ENCODE peak calls at places on chromosomes 11 and 22, in seven cellular contexts. One of them, this sample, is unnamed.

GRCh38 chr11:111801135-111801534 is 34.9 kb upstream of the PPP2R1B start:
- DNase-seq in esophagus muscularis mucosa: no peak
- DNase-seq in H1: no peak
- DNase-seq in HCT116: no peak
- DNase-seq in breast epithelium: no peak
- DNase-seq in stomach: no peak
- DNase-seq in Panc1: no peak
- DNase-seq in this sample: no peak

GRCh38 chr11:12762696-12763324 is 88.6 kb downstream of the TEAD1 start:
- DNase-seq in esophagus muscularis mucosa: no peak
- DNase-seq in H1: no peak
- DNase-seq in HCT116: no peak
- DNase-seq in breast epithelium: no peak
- DNase-seq in stomach: no peak
- DNase-seq in Panc1: no peak
- DNase-seq in this sample: no peak

GRCh38 chr11:105933666-105934065 is 88.4 kb downstream of the MSANTD4 start:
- DNase-seq in esophagus muscularis mucosa: no peak
- DNase-seq in H1: no peak
- DNase-seq in HCT116: no peak
- DNase-seq in breast epithelium: no peak
- DNase-seq in stomach: no peak
- DNase-seq in Panc1: no peak
- DNase-seq in this sample: no peak

GRCh38 chr11:107549253-107549953 is 16.1 kb downstream of the ALKBH8 start:
- DNase-seq in esophagus muscularis mucosa: no peak
- DNase-seq in H1: no peak
- DNase-seq in HCT116: no peak
- DNase-seq in breast epithelium: no peak
- DNase-seq in stomach: no peak
- DNase-seq in Panc1: no peak
- DNase-seq in this sample: no peak

GRCh38 chr22:36585841-36586240 is 56.9 kb upstream of the EIF3D start:
- DNase-seq in esophagus muscularis mucosa: no peak
- DNase-seq in H1: no peak
- DNase-seq in HCT116: no peak
- DNase-seq in breast epithelium: no peak
- DNase-seq in stomach: no peak
- DNase-seq in Panc1: no peak
- DNase-seq in this sample: no peak

GRCh38 chr11:122213111-122213510 is 97.1 kb upstream of the BLID start:
- DNase-seq in esophagus muscularis mucosa: no peak
- DNase-seq in H1: no peak
- DNase-seq in HCT116: no peak
- DNase-seq in breast epithelium: no peak
- DNase-seq in stomach: no peak
- DNase-seq in Panc1: no peak
- DNase-seq in this sample: no peak

GRCh38 chr22:42376721-42377177 is 55.5 kb downstream of the NFAM1 start:
- DNase-seq in esophagus muscularis mucosa: no peak
- DNase-seq in H1: no peak
- DNase-seq in HCT116: no peak
- DNase-seq in breast epithelium: no peak
- DNase-seq in stomach: peak; percentile 29
- DNase-seq in Panc1: no peak
- DNase-seq in this sample: no peak

GRCh38 chr11:129289350-129290040 is 86.2 kb upstream of the BARX2 start:
- DNase-seq in esophagus muscularis mucosa: no peak
- DNase-seq in H1: no peak
- DNase-seq in HCT116: no peak
- DNase-seq in breast epithelium: no peak
- DNase-seq in stomach: no peak
- DNase-seq in Panc1: no peak
- DNase-seq in this sample: no peak

GRCh38 chr11:30245621-30246020 is 14.8 kb downstream of the FSHB start:
- DNase-seq in esophagus muscularis mucosa: no peak
- DNase-seq in H1: no peak
- DNase-seq in HCT116: no peak
- DNase-seq in breast epithelium: no peak
- DNase-seq in stomach: no peak
- DNase-seq in Panc1: no peak
- DNase-seq in this sample: no peak

GRCh38 chr11:35190804-35191348 is 51.9 kb downstream of the CD44 start:
- DNase-seq in esophagus muscularis mucosa: no peak
- DNase-seq in H1: no peak
- DNase-seq in HCT116: no peak
- DNase-seq in breast epithelium: no peak
- DNase-seq in stomach: no peak
- DNase-seq in Panc1: no peak
- DNase-seq in this sample: no peak

GRCh38 chr11:130737866-130738431 is 178.3 kb downstream of the SNX19 start:
- DNase-seq in esophagus muscularis mucosa: no peak
- DNase-seq in H1: no peak
- DNase-seq in HCT116: no peak
- DNase-seq in breast epithelium: no peak
- DNase-seq in stomach: peak; percentile 43
- DNase-seq in Panc1: no peak
- DNase-seq in this sample: no peak

GRCh38 chr11:67615455-67616430 is 9.0 kb downstream of the NDUFV1 start:
- DNase-seq in esophagus muscularis mucosa: no peak
- DNase-seq in H1: peak; percentile 93
- DNase-seq in HCT116: peak; percentile 41
- DNase-seq in breast epithelium: no peak
- DNase-seq in stomach: peak; percentile 62
- DNase-seq in Panc1: no peak
- DNase-seq in this sample: peak; percentile 26

GRCh38 chr22:50477923-50478322 is 3.1 kb upstream of the SBF1 start:
- DNase-seq in esophagus muscularis mucosa: no peak
- DNase-seq in H1: no peak
- DNase-seq in HCT116: no peak
- DNase-seq in breast epithelium: no peak
- DNase-seq in stomach: no peak
- DNase-seq in Panc1: no peak
- DNase-seq in this sample: no peak

GRCh38 chr11:60777106-60777505 is 8.0 kb upstream of the MS4A10 start:
- DNase-seq in esophagus muscularis mucosa: no peak
- DNase-seq in H1: no peak
- DNase-seq in HCT116: no peak
- DNase-seq in breast epithelium: no peak
- DNase-seq in stomach: no peak
- DNase-seq in Panc1: no peak
- DNase-seq in this sample: no peak

GRCh38 chr11:60777572-60777971 is 7.6 kb upstream of the MS4A10 start:
- DNase-seq in esophagus muscularis mucosa: no peak
- DNase-seq in H1: no peak
- DNase-seq in HCT116: no peak
- DNase-seq in breast epithelium: no peak
- DNase-seq in stomach: no peak
- DNase-seq in Panc1: no peak
- DNase-seq in this sample: no peak

GRCh38 chr11:60782393-60783140 is 2.6 kb upstream of the MS4A10 start:
- DNase-seq in esophagus muscularis mucosa: no peak
- DNase-seq in H1: no peak
- DNase-seq in HCT116: no peak
- DNase-seq in breast epithelium: no peak
- DNase-seq in stomach: no peak
- DNase-seq in Panc1: no peak
- DNase-seq in this sample: no peak

GRCh38 chr11:60781286-60782044 is 3.7 kb upstream of the MS4A10 start:
- DNase-seq in esophagus muscularis mucosa: no peak
- DNase-seq in H1: no peak
- DNase-seq in HCT116: no peak
- DNase-seq in breast epithelium: no peak
- DNase-seq in stomach: no peak
- DNase-seq in Panc1: no peak
- DNase-seq in this sample: no peak

DNA sequence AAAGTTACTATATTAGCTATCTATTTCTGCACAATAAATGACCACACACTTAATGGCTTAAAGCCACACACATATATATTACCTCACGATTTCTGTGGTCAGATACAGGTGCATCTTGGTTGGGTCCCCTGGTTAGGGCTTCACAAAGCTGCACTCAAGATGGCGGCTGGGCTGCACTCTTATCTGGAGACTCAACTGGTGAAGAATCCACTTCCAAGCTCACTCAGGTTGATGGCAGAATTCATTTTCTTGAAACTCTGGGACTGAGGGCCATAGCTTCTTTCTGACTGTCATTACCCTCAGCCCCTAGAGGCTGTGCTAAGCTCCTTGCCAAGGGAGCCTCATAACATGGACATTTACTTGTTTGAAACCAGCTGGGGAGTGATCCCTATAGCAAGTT is 5.1 kb upstream of the MS4A10 start:
- DNase-seq in esophagus muscularis mucosa: no peak
- DNase-seq in H1: no peak
- DNase-seq in HCT116: no peak
- DNase-seq in breast epithelium: no peak
- DNase-seq in stomach: no peak
- DNase-seq in Panc1: no peak
- DNase-seq in this sample: no peak
- H3K27ac ChIP-seq in esophagus muscularis mucosa: no peak overlapping the region
- H3K27ac ChIP-seq in H1: no peak overlapping the region
- H3K27ac ChIP-seq in HCT116: no peak overlapping the region
- H3K27ac ChIP-seq in breast epithelium: no peak overlapping the region
- H3K27ac ChIP-seq in stomach: no peak overlapping the region
- H3K27ac ChIP-seq in Panc1: no peak overlapping the region
- H3K27ac ChIP-seq in this sample: no peak overlapping the region

GRCh38 chr22:30667486-30668305 is at the start of gene DUSP18:
- DNase-seq in esophagus muscularis mucosa: peak; percentile 98
- DNase-seq in H1: peak; percentile 100
- DNase-seq in HCT116: peak; percentile 81
- DNase-seq in breast epithelium: peak; percentile 95
- DNase-seq in stomach: peak; percentile 97
- DNase-seq in Panc1: no peak
- DNase-seq in this sample: peak; percentile 86
- TF ChIP-seq POLR2AphosphoS5 in esophagus muscularis mucosa: peak; percentile 89
- TF ChIP-seq POLR2AphosphoS5 in H1: peak; percentile 65
- TF ChIP-seq POLR2AphosphoS5 in HCT116: peak; percentile 88
- TF ChIP-seq POLR2AphosphoS5 in breast epithelium: no peak
- TF ChIP-seq POLR2AphosphoS5 in stomach: peak; percentile 59
- TF ChIP-seq POLR2AphosphoS5 in Panc1: peak; percentile 66
- TF ChIP-seq POLR2AphosphoS5 in this sample: peak; percentile 22

GRCh38 chr11:16997624-16998023 is 16.6 kb downstream of the PLEKHA7 start:
- DNase-seq in esophagus muscularis mucosa: no peak
- DNase-seq in H1: no peak
- DNase-seq in HCT116: no peak
- DNase-seq in breast epithelium: no peak
- DNase-seq in stomach: peak; percentile 29
- DNase-seq in Panc1: no peak
- DNase-seq in this sample: no peak

GRCh38 chr11:17003426-17003825 is 10.8 kb downstream of the PLEKHA7 start:
- DNase-seq in esophagus muscularis mucosa: no peak
- DNase-seq in H1: no peak
- DNase-seq in HCT116: no peak
- DNase-seq in breast epithelium: no peak
- DNase-seq in stomach: no peak
- DNase-seq in Panc1: no peak
- DNase-seq in this sample: no peak

GRCh38 chr11:17000987-17001386 is 13.2 kb downstream of the PLEKHA7 start:
- DNase-seq in esophagus muscularis mucosa: no peak
- DNase-seq in H1: no peak
- DNase-seq in HCT116: no peak
- DNase-seq in breast epithelium: no peak
- DNase-seq in stomach: no peak
- DNase-seq in Panc1: no peak
- DNase-seq in this sample: no peak

GRCh38 chr11:17002543-17002942 is 11.7 kb downstream of the PLEKHA7 start:
- DNase-seq in esophagus muscularis mucosa: no peak
- DNase-seq in H1: no peak
- DNase-seq in HCT116: no peak
- DNase-seq in breast epithelium: no peak
- DNase-seq in stomach: no peak
- DNase-seq in Panc1: no peak
- DNase-seq in this sample: no peak

DNA sequence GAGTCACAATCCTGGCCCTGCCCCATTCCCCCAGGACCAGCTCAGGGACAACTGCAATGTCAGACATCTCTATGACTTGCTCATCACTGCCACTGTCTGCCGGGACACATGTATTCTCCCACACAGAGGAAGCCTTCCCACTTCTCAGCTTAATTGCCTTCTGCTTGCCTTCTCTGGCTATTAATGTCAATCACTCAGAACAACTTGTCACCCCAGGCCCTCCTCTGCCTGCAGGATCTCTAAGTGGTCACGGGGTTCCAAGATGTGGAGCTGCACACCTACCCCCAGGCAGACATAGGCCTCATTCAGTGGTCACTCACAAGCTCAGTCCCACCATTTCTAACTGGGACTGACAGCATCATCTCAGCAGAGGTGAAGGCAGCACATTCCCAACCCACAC is 15.1 kb downstream of the PLEKHA7 start:
- DNase-seq in esophagus muscularis mucosa: no peak
- DNase-seq in H1: no peak
- DNase-seq in HCT116: no peak
- DNase-seq in breast epithelium: no peak
- DNase-seq in stomach: no peak
- DNase-seq in Panc1: no peak
- DNase-seq in this sample: no peak
- H3K27ac ChIP-seq in esophagus muscularis mucosa: no peak overlapping the region
- H3K27ac ChIP-seq in H1: no peak overlapping the region
- H3K27ac ChIP-seq in HCT116: no peak overlapping the region
- H3K27ac ChIP-seq in breast epithelium: peak overlapping the region; percentile 75
- H3K27ac ChIP-seq in stomach: no peak overlapping the region
- H3K27ac ChIP-seq in Panc1: no peak overlapping the region
- H3K27ac ChIP-seq in this sample: no peak overlapping the region

GRCh38 chr22:31036671-31037550 is 44.2 kb upstream of the SMTN start:
- DNase-seq in esophagus muscularis mucosa: no peak
- DNase-seq in H1: no peak
- DNase-seq in HCT116: no peak
- DNase-seq in breast epithelium: no peak
- DNase-seq in stomach: no peak
- DNase-seq in Panc1: no peak
- DNase-seq in this sample: no peak

GRCh38 chr22:31038686-31039085 is 42.4 kb upstream of the SMTN start:
- DNase-seq in esophagus muscularis mucosa: no peak
- DNase-seq in H1: no peak
- DNase-seq in HCT116: no peak
- DNase-seq in breast epithelium: no peak
- DNase-seq in stomach: no peak
- DNase-seq in Panc1: no peak
- DNase-seq in this sample: no peak

GRCh38 chr22:31044262-31044861 is 36.8 kb upstream of the SMTN start:
- DNase-seq in esophagus muscularis mucosa: no peak
- DNase-seq in H1: no peak
- DNase-seq in HCT116: no peak
- DNase-seq in breast epithelium: peak; percentile 57
- DNase-seq in stomach: peak; percentile 38
- DNase-seq in Panc1: no peak
- DNase-seq in this sample: no peak

GRCh38 chr22:31040542-31041398 is 40.3 kb upstream of the SMTN start:
- DNase-seq in esophagus muscularis mucosa: no peak
- DNase-seq in H1: no peak
- DNase-seq in HCT116: no peak
- DNase-seq in breast epithelium: no peak
- DNase-seq in stomach: no peak
- DNase-seq in Panc1: no peak
- DNase-seq in this sample: no peak

DNA sequence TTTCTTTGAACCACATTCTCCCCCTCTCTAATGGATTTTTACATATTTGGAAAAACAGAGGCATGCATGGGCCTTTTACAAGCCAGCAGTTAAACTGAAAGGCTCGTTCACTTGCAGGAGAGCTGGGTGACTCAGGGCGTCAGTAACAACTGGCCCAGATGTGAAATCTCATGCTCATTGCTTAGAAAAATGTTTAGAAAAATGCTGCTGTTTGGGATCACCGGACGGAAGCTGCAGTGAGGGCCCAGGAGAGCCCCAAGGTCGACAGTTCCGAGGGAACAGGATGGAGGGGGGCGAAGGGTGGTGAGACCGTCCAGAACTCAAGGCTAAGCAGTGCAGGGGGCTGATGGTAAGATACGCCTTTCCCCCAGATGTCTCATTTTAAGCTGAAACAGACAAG is 41.7 kb upstream of the SMTN start:
- DNase-seq in esophagus muscularis mucosa: no peak
- DNase-seq in H1: no peak
- DNase-seq in HCT116: no peak
- DNase-seq in breast epithelium: no peak
- DNase-seq in stomach: no peak
- DNase-seq in Panc1: no peak
- DNase-seq in this sample: no peak
- TF ChIP-seq POLR2AphosphoS5 in esophagus muscularis mucosa: peak; percentile 56
- TF ChIP-seq POLR2AphosphoS5 in H1: no peak
- TF ChIP-seq POLR2AphosphoS5 in HCT116: no peak
- TF ChIP-seq POLR2AphosphoS5 in breast epithelium: no peak
- TF ChIP-seq POLR2AphosphoS5 in stomach: peak; percentile 47
- TF ChIP-seq POLR2AphosphoS5 in Panc1: no peak
- TF ChIP-seq POLR2AphosphoS5 in this sample: no peak